ENCODE peak calls at places on chromosome 10, in ten cellular contexts. One of them, this sample, is unnamed.

GRCh38 chr10:21494221-21495001 is 31.1 kb downstream of the SKIDA1 start:
- DNase-seq in body of pancreas: no peak
- DNase-seq in IMR-90: no peak
- DNase-seq in heart left ventricle: peak; percentile 49
- DNase-seq in transverse colon: no peak
- DNase-seq in GM12878: no peak
- DNase-seq in suprapubic skin: no peak
- DNase-seq in uterus: no peak
- DNase-seq in Peyer's patch: no peak
- DNase-seq in breast epithelium: no peak
- DNase-seq in this sample: no peak

GRCh38 chr10:122515588-122516231 is 44.8 kb upstream of the DMBT1 start:
- DNase-seq in body of pancreas: no peak
- DNase-seq in IMR-90: peak; percentile 35
- DNase-seq in heart left ventricle: peak; percentile 28
- DNase-seq in transverse colon: peak; percentile 43
- DNase-seq in GM12878: no peak
- DNase-seq in suprapubic skin: no peak
- DNase-seq in uterus: no peak
- DNase-seq in Peyer's patch: peak; percentile 44
- DNase-seq in breast epithelium: no peak
- DNase-seq in this sample: no peak

GRCh38 chr10:98748298-98748697 is 301.6 kb upstream of the HPS1 start:
- DNase-seq in body of pancreas: no peak
- DNase-seq in IMR-90: peak; percentile 38
- DNase-seq in heart left ventricle: no peak
- DNase-seq in transverse colon: no peak
- DNase-seq in GM12878: no peak
- DNase-seq in suprapubic skin: no peak
- DNase-seq in uterus: no peak
- DNase-seq in Peyer's patch: no peak
- DNase-seq in breast epithelium: no peak
- DNase-seq in this sample: no peak

GRCh38 chr10:70657036-70657435 is 15.3 kb upstream of the ADAMTS14 start:
- DNase-seq in body of pancreas: no peak
- DNase-seq in IMR-90: peak; percentile 19
- DNase-seq in heart left ventricle: no peak
- DNase-seq in transverse colon: no peak
- DNase-seq in GM12878: no peak
- DNase-seq in suprapubic skin: no peak
- DNase-seq in uterus: no peak
- DNase-seq in Peyer's patch: no peak
- DNase-seq in breast epithelium: no peak
- DNase-seq in this sample: no peak

GRCh38 chr10:71978476-71978875 is 14.3 kb downstream of the CHST3 start:
- DNase-seq in body of pancreas: no peak
- DNase-seq in IMR-90: no peak
- DNase-seq in heart left ventricle: no peak
- DNase-seq in transverse colon: no peak
- DNase-seq in GM12878: no peak
- DNase-seq in suprapubic skin: no peak
- DNase-seq in uterus: peak; percentile 13
- DNase-seq in Peyer's patch: no peak
- DNase-seq in breast epithelium: no peak
- DNase-seq in this sample: no peak

GRCh38 chr10:13961096-13961495 is 369.6 kb downstream of the FRMD4A start:
- DNase-seq in body of pancreas: no peak
- DNase-seq in IMR-90: peak; percentile 98
- DNase-seq in heart left ventricle: no peak
- DNase-seq in transverse colon: no peak
- DNase-seq in GM12878: no peak
- DNase-seq in suprapubic skin: no peak
- DNase-seq in uterus: no peak
- DNase-seq in Peyer's patch: no peak
- DNase-seq in breast epithelium: no peak
- DNase-seq in this sample: no peak

GRCh38 chr10:17171131-17171530 is 30.3 kb downstream of the TRDMT1 start:
- DNase-seq in body of pancreas: no peak
- DNase-seq in IMR-90: peak; percentile 19
- DNase-seq in heart left ventricle: no peak
- DNase-seq in transverse colon: no peak
- DNase-seq in GM12878: no peak
- DNase-seq in suprapubic skin: no peak
- DNase-seq in uterus: no peak
- DNase-seq in Peyer's patch: no peak
- DNase-seq in breast epithelium: no peak
- DNase-seq in this sample: no peak

GRCh38 chr10:23525406-23525805 is 86.5 kb downstream of the OTUD1 start:
- DNase-seq in body of pancreas: peak; percentile 47
- DNase-seq in IMR-90: peak; percentile 7
- DNase-seq in heart left ventricle: peak; percentile 15
- DNase-seq in transverse colon: peak; percentile 19
- DNase-seq in GM12878: no peak
- DNase-seq in suprapubic skin: no peak
- DNase-seq in uterus: no peak
- DNase-seq in Peyer's patch: no peak
- DNase-seq in breast epithelium: no peak
- DNase-seq in this sample: peak; percentile 11

GRCh38 chr10:131915484-131915883 is 14.7 kb downstream of the PPP2R2D start:
- DNase-seq in body of pancreas: no peak
- DNase-seq in IMR-90: no peak
- DNase-seq in heart left ventricle: no peak
- DNase-seq in transverse colon: no peak
- DNase-seq in GM12878: no peak
- DNase-seq in suprapubic skin: no peak
- DNase-seq in uterus: no peak
- DNase-seq in Peyer's patch: no peak
- DNase-seq in breast epithelium: no peak
- DNase-seq in this sample: no peak

GRCh38 chr10:127364034-127364433 is 167.6 kb upstream of the INSYN2A start:
- DNase-seq in body of pancreas: no peak
- DNase-seq in IMR-90: no peak
- DNase-seq in heart left ventricle: no peak
- DNase-seq in transverse colon: no peak
- DNase-seq in GM12878: no peak
- DNase-seq in suprapubic skin: no peak
- DNase-seq in uterus: no peak
- DNase-seq in Peyer's patch: no peak
- DNase-seq in breast epithelium: no peak
- DNase-seq in this sample: no peak

GRCh38 chr10:11180228-11180627 is 162.6 kb downstream of the CELF2 start:
- DNase-seq in body of pancreas: no peak
- DNase-seq in IMR-90: no peak
- DNase-seq in heart left ventricle: no peak
- DNase-seq in transverse colon: peak; percentile 35
- DNase-seq in GM12878: no peak
- DNase-seq in suprapubic skin: no peak
- DNase-seq in uterus: no peak
- DNase-seq in Peyer's patch: peak; percentile 58
- DNase-seq in breast epithelium: no peak
- DNase-seq in this sample: no peak

GRCh38 chr10:44619521-44619920 is 234.6 kb upstream of the CXCL12 start:
- DNase-seq in body of pancreas: no peak
- DNase-seq in IMR-90: no peak
- DNase-seq in heart left ventricle: no peak
- DNase-seq in transverse colon: no peak
- DNase-seq in GM12878: no peak
- DNase-seq in suprapubic skin: no peak
- DNase-seq in uterus: no peak
- DNase-seq in Peyer's patch: no peak
- DNase-seq in breast epithelium: no peak
- DNase-seq in this sample: no peak

GRCh38 chr10:86139066-86139657 is 227.4 kb downstream of the GRID1 start:
- DNase-seq in body of pancreas: no peak
- DNase-seq in IMR-90: no peak
- DNase-seq in heart left ventricle: no peak
- DNase-seq in transverse colon: no peak
- DNase-seq in GM12878: no peak
- DNase-seq in suprapubic skin: no peak
- DNase-seq in uterus: no peak
- DNase-seq in Peyer's patch: peak; percentile 18
- DNase-seq in breast epithelium: no peak
- DNase-seq in this sample: no peak

GRCh38 chr10:6055929-6056328 is 6.2 kb downstream of the IL2RA start:
- DNase-seq in body of pancreas: no peak
- DNase-seq in IMR-90: no peak
- DNase-seq in heart left ventricle: no peak
- DNase-seq in transverse colon: no peak
- DNase-seq in GM12878: no peak
- DNase-seq in suprapubic skin: no peak
- DNase-seq in uterus: no peak
- DNase-seq in Peyer's patch: no peak
- DNase-seq in breast epithelium: no peak
- DNase-seq in this sample: no peak

DNA sequence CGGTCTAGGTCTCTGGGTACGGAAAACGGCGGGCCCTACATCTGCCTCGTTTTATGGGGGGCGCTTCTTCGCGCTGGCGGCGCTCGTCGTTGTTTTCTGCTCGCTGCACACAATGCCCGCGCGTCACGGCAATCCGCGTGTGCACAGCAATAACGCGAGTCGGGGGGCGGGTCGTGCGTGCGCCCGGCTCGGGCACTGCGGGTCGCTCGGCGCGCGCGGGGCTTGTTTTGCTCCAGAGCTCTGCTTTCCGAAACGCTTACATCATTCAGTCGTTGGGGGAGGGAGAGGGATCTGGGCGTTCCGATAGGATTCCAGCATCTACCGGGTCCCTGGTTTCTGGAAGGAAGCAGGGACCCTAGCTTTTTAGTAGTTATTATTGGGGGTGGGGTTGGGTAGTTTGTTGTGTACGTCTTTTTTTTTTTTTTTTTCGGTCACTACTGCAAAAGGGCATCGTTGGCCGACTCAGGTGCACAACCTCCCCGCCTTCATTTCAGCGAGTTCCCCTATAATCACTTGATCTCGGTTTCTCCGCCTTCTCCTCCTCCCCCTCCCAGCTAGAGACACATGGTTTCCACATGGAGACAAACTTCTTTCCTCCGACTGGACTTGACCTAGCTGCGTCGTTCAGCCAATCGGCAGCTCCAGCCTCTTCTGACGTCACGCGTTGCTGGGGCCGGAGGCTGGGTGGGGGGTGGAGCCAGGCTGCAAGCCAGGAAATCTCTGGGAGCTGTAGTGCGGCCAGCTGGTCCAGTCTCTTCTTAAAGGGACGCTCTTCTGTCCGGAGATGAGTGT is 3.5 kb downstream of the MXI1 start:
- DNase-seq in body of pancreas: peak; percentile 99
- DNase-seq in IMR-90: peak; percentile 98
- DNase-seq in heart left ventricle: peak; percentile 97
- DNase-seq in transverse colon: peak; percentile 98
- DNase-seq in GM12878: peak; percentile 90
- DNase-seq in suprapubic skin: peak; percentile 98
- DNase-seq in uterus: peak; percentile 98
- DNase-seq in Peyer's patch: peak; percentile 94
- DNase-seq in breast epithelium: peak; percentile 98
- DNase-seq in this sample: peak; percentile 94
- TF ChIP-seq POLR2A in body of pancreas: peak; percentile 90
- TF ChIP-seq POLR2A in IMR-90: no peak
- TF ChIP-seq POLR2A in heart left ventricle: no peak
- TF ChIP-seq POLR2A in transverse colon: peak; percentile 81
- TF ChIP-seq POLR2A in GM12878: peak; percentile 65
- TF ChIP-seq POLR2A in suprapubic skin: no peak
- TF ChIP-seq POLR2A in uterus: peak; percentile 60
- TF ChIP-seq POLR2A in Peyer's patch: peak; percentile 80
- TF ChIP-seq POLR2A in breast epithelium: peak; percentile 85
- TF ChIP-seq POLR2A in this sample: peak; percentile 66

GRCh38 chr10:75405201-75406143 is 3.9 kb upstream of the ZNF503 start:
- DNase-seq in body of pancreas: peak; percentile 73
- DNase-seq in IMR-90: no peak
- DNase-seq in heart left ventricle: no peak
- DNase-seq in transverse colon: peak; percentile 20
- DNase-seq in GM12878: no peak
- DNase-seq in suprapubic skin: no peak
- DNase-seq in uterus: peak; percentile 58
- DNase-seq in Peyer's patch: no peak
- DNase-seq in breast epithelium: peak; percentile 29
- DNase-seq in this sample: no peak
- H3K27me3 ChIP-seq in body of pancreas: no peaks in the 10 kb centered on the region
- H3K27me3 ChIP-seq in IMR-90: peaks cover 8% of the 10 kb centered on the region
- H3K27me3 ChIP-seq in heart left ventricle: peaks cover 13% of the 10 kb centered on the region
- H3K27me3 ChIP-seq in transverse colon: peaks cover 19% of the 10 kb centered on the region
- H3K27me3 ChIP-seq in GM12878: peaks cover 12% of the 10 kb centered on the region
- H3K27me3 ChIP-seq in suprapubic skin: peaks cover 7% of the 10 kb centered on the region
- H3K27me3 ChIP-seq in uterus: no peaks in the 10 kb centered on the region
- H3K27me3 ChIP-seq in Peyer's patch: no peaks in the 10 kb centered on the region
- H3K27me3 ChIP-seq in breast epithelium: no peaks in the 10 kb centered on the region
- H3K27me3 ChIP-seq in this sample: no peaks in the 10 kb centered on the region

DNA sequence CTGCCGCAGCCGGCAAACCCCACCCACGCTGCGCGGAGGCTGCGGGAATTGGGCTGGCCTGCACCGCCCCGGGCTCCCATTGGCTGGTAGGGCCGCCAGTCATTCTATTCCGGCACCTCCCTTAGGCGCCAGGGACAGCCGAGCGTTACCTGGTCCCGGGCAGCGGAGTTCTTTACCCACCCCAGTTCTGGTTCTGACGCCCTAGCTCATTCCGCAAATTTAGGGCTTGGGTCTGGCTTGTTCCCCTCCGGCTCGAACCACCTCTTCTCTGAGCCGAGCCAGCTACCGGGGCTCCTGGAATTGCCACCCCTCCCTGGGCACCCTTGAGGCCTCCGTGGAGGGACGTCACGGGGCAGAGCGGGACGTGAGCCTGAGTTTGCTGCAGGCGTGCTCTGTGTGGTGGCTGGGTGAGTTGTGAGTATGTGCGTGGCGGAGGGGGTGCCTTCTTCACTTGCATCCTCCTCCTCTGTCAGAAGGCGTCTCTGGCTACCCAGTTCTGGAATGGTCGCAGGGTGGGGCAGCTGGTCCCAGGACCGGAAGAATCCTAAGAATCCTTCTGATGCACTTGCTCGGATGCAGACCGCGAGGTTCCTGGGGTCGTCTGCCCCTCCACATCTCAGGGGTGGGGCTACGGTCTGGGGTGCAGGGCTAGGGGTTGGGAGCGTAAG is at the start of the genes PDZD7 and SFXN3:
- DNase-seq in body of pancreas: peak; percentile 97
- DNase-seq in IMR-90: peak; percentile 91
- DNase-seq in heart left ventricle: peak; percentile 98
- DNase-seq in transverse colon: peak; percentile 98
- DNase-seq in GM12878: peak; percentile 48
- DNase-seq in suprapubic skin: peak; percentile 97
- DNase-seq in uterus: peak; percentile 96
- DNase-seq in Peyer's patch: peak; percentile 92
- DNase-seq in breast epithelium: peak; percentile 89
- DNase-seq in this sample: peak; percentile 94
- TF ChIP-seq POLR2A in body of pancreas: peak; percentile 18
- TF ChIP-seq POLR2A in IMR-90: peak; percentile 13
- TF ChIP-seq POLR2A in heart left ventricle: no peak
- TF ChIP-seq POLR2A in transverse colon: peak; percentile 65
- TF ChIP-seq POLR2A in GM12878: no peak
- TF ChIP-seq POLR2A in suprapubic skin: no peak
- TF ChIP-seq POLR2A in uterus: peak; percentile 82
- TF ChIP-seq POLR2A in Peyer's patch: peak; percentile 94
- TF ChIP-seq POLR2A in breast epithelium: peak; percentile 8
- TF ChIP-seq POLR2A in this sample: peak; percentile 97

DNA sequence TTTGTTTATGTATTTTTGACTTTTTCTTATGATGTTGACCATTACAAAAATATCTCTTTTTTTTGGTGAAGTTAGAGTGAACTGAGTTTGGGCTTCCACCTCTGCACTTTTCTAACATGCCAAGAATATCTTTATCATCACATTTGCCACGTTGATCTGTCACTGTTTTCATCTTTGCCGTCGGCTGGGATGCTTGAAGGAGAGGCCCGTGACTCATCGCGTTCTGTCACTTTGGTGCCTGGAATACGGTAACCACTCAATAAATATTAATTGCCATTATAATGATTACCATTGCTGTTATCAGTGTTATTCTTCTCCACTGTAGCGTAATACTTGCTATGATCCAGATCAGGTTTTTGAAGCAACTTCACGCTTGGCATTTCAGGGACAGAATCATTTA is 350.8 kb upstream of the PFKP start:
- DNase-seq in body of pancreas: no peak
- DNase-seq in IMR-90: no peak
- DNase-seq in heart left ventricle: no peak
- DNase-seq in transverse colon: no peak
- DNase-seq in GM12878: no peak
- DNase-seq in suprapubic skin: no peak
- DNase-seq in uterus: no peak
- DNase-seq in Peyer's patch: no peak
- DNase-seq in breast epithelium: no peak
- DNase-seq in this sample: no peak
- H3K27me3 ChIP-seq in body of pancreas: no peaks in the 10 kb centered on the region
- H3K27me3 ChIP-seq in IMR-90: no peaks in the 10 kb centered on the region
- H3K27me3 ChIP-seq in heart left ventricle: no peaks in the 10 kb centered on the region
- H3K27me3 ChIP-seq in transverse colon: no peaks in the 10 kb centered on the region
- H3K27me3 ChIP-seq in GM12878: no peaks in the 10 kb centered on the region
- H3K27me3 ChIP-seq in suprapubic skin: no peaks in the 10 kb centered on the region
- H3K27me3 ChIP-seq in uterus: no peaks in the 10 kb centered on the region
- H3K27me3 ChIP-seq in Peyer's patch: no peaks in the 10 kb centered on the region
- H3K27me3 ChIP-seq in breast epithelium: no peaks in the 10 kb centered on the region
- H3K27me3 ChIP-seq in this sample: no peaks in the 10 kb centered on the region

This sample was measured in tibial nerve.